ENCODE peak calls at places on chromosome 15, in seven cellular contexts. N is RWPE1; X is endothelial cell of umbilical vein; Q is CD8-positive, alpha-beta memory T cell; D is heart right ventricle; H is PC-3; G is GM23248. M is an unnamed sample.

GRCh38 chr15:82726816-82727215 is 17.1 kb upstream of the AP3B2 start:
- DNase-seq in G (no peak), D (no peak), Q (no peak), H (no peak), N (no peak), X (no peak), M (no peak)

GRCh38 chr15:31399544-31400171 is 73.0 kb downstream of the KLF13 start:
- DNase-seq in Q (no peak), D (peak), H (no peak), G (peak), N (no peak), X (no peak), M (no peak)

GRCh38 chr15:48645558-48646330 is at the start of gene FBN1:
- DNase-seq in X (peak), D (peak), Q (no peak), G (peak), H (peak), N (peak), M (no peak)

GRCh38 chr15:99631256-99631655 is 65.5 kb downstream of the MEF2A start:
- DNase-seq in H (no peak), N (no peak), G (no peak), Q (no peak), X (peak), D (no peak), M (peak)

GRCh38 chr15:64045774-64046346 is 425 bp downstream of the DAPK2 start:
- DNase-seq in H (no peak), Q (no peak), N (peak), G (no peak), D (peak), X (no peak), M (peak)

GRCh38 chr15:43423793-43424192 is 52.9 kb downstream of the TUBGCP4 start:
- DNase-seq in D (no peak), N (no peak), X (no peak), H (no peak), G (no peak), Q (no peak), M (no peak)

GRCh38 chr15:93072440-93073394 is 16.3 kb downstream of the RGMA start:
- DNase-seq in Q (no peak), N (peak), X (peak), G (peak), D (peak), H (peak), M (no peak)

GRCh38 chr15:50909044-50909342 is 510 bp downstream of the AP4E1 start:
- DNase-seq in H (peak), G (no peak), N (no peak), Q (no peak), X (no peak), D (no peak), M (peak)

GRCh38 chr15:77107531-77108355 is 36.8 kb upstream of the TSPAN3 start:
- DNase-seq in G (peak), D (peak), H (peak), Q (no peak), X (peak), N (peak), M (peak)

GRCh38 chr15:43006991-43007390 is 86.4 kb upstream of the TTBK2 start:
- DNase-seq in H (no peak), G (no peak), Q (no peak), N (no peak), X (no peak), D (no peak), M (no peak)

GRCh38 chr15:90987561-90988141 is 6.7 kb downstream of the PRC1 start:
- DNase-seq in D (no peak), N (no peak), X (no peak), G (no peak), Q (no peak), H (no peak), M (no peak)

GRCh38 chr15:90986790-90987507 is 7.4 kb downstream of the PRC1 start:
- DNase-seq in X (no peak), D (no peak), Q (no peak), H (no peak), N (no peak), G (no peak), M (no peak)

GRCh38 chr15:90982135-90982534 is 12.2 kb downstream of the PRC1 start:
- DNase-seq in N (no peak), X (no peak), G (peak), Q (no peak), H (no peak), D (no peak), M (no peak)

GRCh38 chr15:90979582-90979981 is 14.8 kb downstream of the PRC1 start:
- DNase-seq in Q (no peak), N (no peak), G (peak), H (no peak), X (no peak), D (no peak), M (no peak)

GRCh38 chr15:90981681-90982080 is 12.7 kb downstream of the PRC1 start:
- DNase-seq in H (no peak), X (no peak), G (no peak), N (no peak), Q (no peak), D (no peak), M (no peak)
- H3K27ac ChIP-seq in H (no peak), X (no peak), G (no peak), N (no peak), Q (no peak), D (no peak), M (no peak)

GRCh38 chr15:95812491-95812890 is 518.0 kb upstream of the NR2F2 start:
- DNase-seq in H (no peak), D (no peak), N (no peak), Q (no peak), G (peak), X (peak), M (no peak)
- H3K27ac ChIP-seq in H (no peak), D (no peak), N (no peak), Q (no peak), G (no peak), X (peak), M (no peak)

DNA sequence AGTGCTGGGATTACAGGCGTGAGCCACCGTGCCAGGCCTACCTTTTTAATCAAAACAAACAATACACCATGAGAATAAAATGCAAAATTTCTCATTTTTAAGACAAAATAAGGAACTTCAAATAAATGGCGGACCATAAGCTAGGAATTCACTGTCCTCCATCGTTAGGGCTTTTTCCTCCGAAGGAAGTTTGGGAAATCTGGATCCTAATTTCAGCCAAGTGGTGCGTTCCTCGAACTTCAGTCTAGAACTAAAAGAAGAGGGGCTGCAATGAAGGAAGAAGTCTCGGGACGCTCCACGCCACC is 260 bp downstream of the EXD1 start:
- DNase-seq in N (no peak), X (no peak), D (no peak), H (no peak), G (no peak), Q (no peak), M (no peak)
- H3K27ac ChIP-seq in N (peak), X (no peak), D (peak), H (no peak), G (no peak), Q (no peak), M (no peak)

GRCh38 chr15:56989411-56989924 is 71.0 kb downstream of the TCF12 start:
- DNase-seq in Q (no peak), X (no peak), D (no peak), G (no peak), N (no peak), H (no peak), M (no peak)
- H3K27ac ChIP-seq in Q (no peak), X (no peak), D (no peak), G (no peak), N (no peak), H (no peak), M (peak)

DNA sequence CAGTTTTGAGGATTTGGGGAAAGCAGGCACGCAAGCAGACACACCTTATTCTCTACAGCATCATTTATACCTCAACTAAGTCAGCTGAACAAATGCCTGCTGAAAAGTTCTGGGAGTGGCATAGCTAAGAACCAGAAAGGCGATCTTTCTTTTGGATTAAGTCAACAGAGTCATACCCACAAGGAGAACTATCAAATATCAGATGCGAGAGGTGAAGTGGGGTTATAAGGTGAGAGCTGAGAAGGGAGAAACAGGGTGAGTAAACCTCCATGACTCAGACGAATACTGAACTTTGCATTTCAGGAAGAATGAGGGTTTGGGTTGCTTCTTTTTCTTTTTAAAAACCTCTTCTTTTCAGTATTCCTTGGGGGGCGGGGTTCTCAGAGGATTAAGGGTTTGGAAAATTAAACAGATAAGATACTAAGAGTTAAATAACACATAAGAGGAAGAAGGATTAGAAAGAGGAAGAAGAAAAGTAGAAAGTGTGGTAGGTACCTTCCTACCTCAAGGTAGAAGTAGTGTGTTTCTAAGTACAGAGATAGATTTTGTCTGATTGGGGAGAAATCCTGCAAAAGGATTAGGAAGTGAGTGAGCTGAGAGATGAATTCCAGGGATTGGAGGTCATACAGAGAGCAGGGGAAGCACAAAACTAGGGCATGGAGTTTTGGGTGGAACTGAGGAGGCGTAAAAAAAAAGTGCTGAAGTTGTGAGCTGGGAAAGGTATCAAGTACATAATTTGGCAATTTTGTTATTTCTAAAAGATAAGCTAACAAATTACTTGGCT is 41.3 kb upstream of the ICE2 start:
- DNase-seq in N (peak), Q (no peak), H (peak), X (no peak), G (peak), D (no peak), M (no peak)
- H3K27ac ChIP-seq in N (no peak), Q (no peak), H (peak), X (no peak), G (peak), D (no peak), M (no peak)

GRCh38 chr15:27097506-27097905 is 126.5 kb downstream of the GABRG3 start:
- DNase-seq in N (no peak), G (no peak), D (no peak), H (no peak), Q (no peak), X (no peak), M (no peak)

GRCh38 chr15:27101982-27102381 is 131.0 kb downstream of the GABRG3 start:
- DNase-seq in X (no peak), D (no peak), N (no peak), G (no peak), H (no peak), Q (no peak), M (no peak)

GRCh38 chr15:27091270-27091940 is 120.4 kb downstream of the GABRG3 start:
- DNase-seq in G (peak), X (no peak), N (no peak), Q (no peak), D (no peak), H (peak), M (no peak)

GRCh38 chr15:27092404-27092803 is 121.4 kb downstream of the GABRG3 start:
- DNase-seq in X (no peak), Q (no peak), H (no peak), N (no peak), D (no peak), G (no peak), M (no peak)

DNA sequence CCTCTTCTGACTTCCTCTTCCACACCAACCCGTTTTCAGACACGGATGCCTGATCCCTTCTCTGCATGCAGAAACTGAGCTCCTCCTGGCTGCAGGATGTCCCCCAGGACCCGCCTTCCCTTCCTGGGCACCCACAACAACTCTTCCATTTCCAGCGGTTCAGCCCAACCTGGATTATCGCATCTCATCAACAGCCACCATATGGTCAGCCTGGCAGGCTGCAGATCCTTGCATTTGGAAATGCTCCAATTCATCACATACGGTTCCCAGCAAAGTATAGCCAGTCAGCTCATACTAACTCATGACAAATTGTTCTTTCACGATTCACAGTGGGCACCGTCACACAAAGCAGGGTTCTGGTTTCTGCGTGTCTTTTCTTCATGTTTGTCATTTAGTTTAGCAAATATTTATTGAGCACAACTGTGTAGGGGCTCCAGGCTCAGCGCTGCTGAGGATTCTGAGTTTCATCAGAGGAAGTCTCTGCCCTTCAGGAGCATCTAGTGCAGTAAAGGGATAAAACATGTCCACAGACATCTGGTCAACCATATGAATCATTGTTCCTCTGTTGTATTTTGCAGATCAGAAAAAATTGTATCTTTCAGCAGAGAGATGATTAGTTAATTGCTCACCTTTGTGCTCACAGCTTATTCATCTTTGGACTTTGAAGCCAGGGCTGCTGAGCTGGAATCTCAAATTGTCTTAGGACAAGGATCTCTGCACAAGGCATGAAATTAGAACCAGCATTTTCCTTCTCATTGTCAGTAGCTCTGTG is 125.0 kb downstream of the GABRG3 start:
- DNase-seq in D (no peak), Q (no peak), X (no peak), G (peak), N (no peak), H (peak), M (no peak)
- H3K27ac ChIP-seq in D (no peak), Q (no peak), X (no peak), G (no peak), N (no peak), H (peak), M (no peak)

GRCh38 chr15:59294574-59294960 is 78.1 kb downstream of the MYO1E start:
- DNase-seq in D (no peak), G (peak), Q (no peak), N (peak), X (no peak), H (peak), M (no peak)
- H3K27ac ChIP-seq in D (peak), G (peak), Q (no peak), N (peak), X (peak), H (peak), M (no peak)

M was measured in Karpas-422.